ENCODE peak calls at places on chromosomes 13 and 19, in four cellular contexts. B is HL-60, R is GM12878, A is K562. P is an unnamed sample.

GRCh38 chr13:85445534-85445933 is 353.7 kb downstream of the SLITRK6 start:
- DNase-seq in A (no peak), B (no peak), R (no peak), P (no peak)

GRCh38 chr19:12936582-12936981 is 1.8 kb upstream of the CALR start:
- DNase-seq in R (no peak), B (peak; percentile 69), A (no peak), P (no peak)

GRCh38 chr13:24348385-24348784 is 39.0 kb downstream of the C1QTNF9 start:
- DNase-seq in A (no peak), R (no peak), B (no peak), P (no peak)

GRCh38 chr13:100403675-100404074 is 184.9 kb downstream of the GGACT start:
- DNase-seq in R (no peak), A (no peak), B (no peak), P (no peak)

GRCh38 chr13:48492123-48493075 is 40.5 kb downstream of the RCBTB2 start:
- DNase-seq in B (peak; percentile 70), R (peak; percentile 98), A (no peak), P (no peak)

GRCh38 chr19:51138549-51138979 is 3.5 kb upstream of the SIGLEC7 start:
- DNase-seq in A (no peak), R (no peak), B (peak; percentile 82), P (no peak)

GRCh38 chr13:77986699-77987098 is 68.1 kb upstream of the EDNRB start:
- DNase-seq in A (no peak), R (no peak), B (no peak), P (no peak)

GRCh38 chr13:28574617-28575142 is 79.8 kb upstream of the FLT1 start:
- DNase-seq in R (peak; percentile 25), A (peak; percentile 77), B (peak; percentile 82), P (no peak)

GRCh38 chr13:84400711-84401110 is 518.4 kb upstream of the SLITRK1 start:
- DNase-seq in A (no peak), R (no peak), B (no peak), P (no peak)

GRCh38 chr19:6752257-6753177 is 13.0 kb downstream of the TRIP10 start:
- DNase-seq in R (no peak), A (peak; percentile 32), B (no peak), P (no peak)

GRCh38 chr19:42421591-42422031 is 5.6 kb downstream of the LIPE start:
- DNase-seq in R (no peak), A (no peak), B (no peak), P (no peak)

GRCh38 chr13:113216165-113217056 is 7.0 kb downstream of the CUL4A start:
- DNase-seq in B (no peak), A (no peak), R (no peak), P (no peak)

GRCh38 chr13:77300176-77301141 is 26.4 kb downstream of the MYCBP2 start:
- DNase-seq in A (no peak), B (peak; percentile 31), R (no peak), P (no peak)

GRCh38 chr19:14318873-14319272 is 62.4 kb upstream of the ADGRE5 start:
- DNase-seq in B (no peak), R (no peak), A (peak; percentile 57), P (no peak)

GRCh38 chr13:112587359-112587766 is 590 bp downstream of the TUBGCP3 start:
- DNase-seq in R (no peak), A (peak; percentile 87), B (peak; percentile 68), P (peak; percentile 69)

GRCh38 chr19:33294058-33294798 is 8.1 kb downstream of the CEBPA start:
- DNase-seq in B (no peak), A (no peak), R (no peak), P (no peak)

GRCh38 chr19:55136399-55137102 is 12.5 kb downstream of the TNNT1 start:
- DNase-seq in B (no peak), R (no peak), A (no peak), P (no peak)

GRCh38 chr19:6248856-6249255 is 30.9 kb downstream of the MLLT1 start:
- DNase-seq in B (no peak), A (no peak), R (no peak), P (no peak)

GRCh38 chr13:90640976-90641375 is 706.5 kb upstream of the MIR17HG start:
- DNase-seq in A (no peak), R (no peak), B (no peak), P (no peak)

GRCh38 chr13:64767054-64767453 is 2463.1 kb downstream of the PCDH9 start:
- DNase-seq in B (no peak), A (no peak), R (no peak), P (no peak)

GRCh38 chr19:39544201-39544903 is 4.4 kb upstream of the EID2 start:
- DNase-seq in A (no peak), B (no peak), R (no peak), P (no peak)

GRCh38 chr13:27619711-27620376 is 485 bp downstream of the LNX2 start:
- DNase-seq in A (no peak), B (no peak), R (no peak), P (peak; percentile 37)

GRCh38 chr13:114064516-114065140 is 67.8 kb downstream of the RASA3 start:
- DNase-seq in R (no peak), B (no peak), A (peak; percentile 19), P (no peak)

GRCh38 chr13:111011899-111012298 is 97.0 kb upstream of the ANKRD10 start:
- DNase-seq in B (no peak), A (no peak), R (no peak), P (no peak)

GRCh38 chr13:89923731-89924130 is 1423.8 kb upstream of the MIR17HG start:
- DNase-seq in A (no peak), R (no peak), B (no peak), P (no peak)

GRCh38 chr13:105608132-105608531 is 927.3 kb downstream of the EFNB2 start:
- DNase-seq in A (no peak), R (no peak), B (no peak), P (no peak)

GRCh38 chr13:42720116-42720857 is 61.1 kb upstream of the FAM216B start:
- DNase-seq in R (peak; percentile 13), B (peak; percentile 88), A (no peak), P (no peak)

GRCh38 chr13:71408416-71408815 is 458.6 kb downstream of the DACH1 start:
- DNase-seq in R (no peak), B (no peak), A (no peak), P (no peak)

GRCh38 chr13:57345526-57345925 is 178.5 kb downstream of the PRR20E start:
- DNase-seq in R (no peak), A (no peak), B (no peak), P (no peak)

GRCh38 chr13:59409651-59410200 is 754.0 kb downstream of the DIAPH3 start:
- DNase-seq in A (no peak), B (no peak), R (no peak), P (no peak)

GRCh38 chr13:46795321-46795720 is 1.6 kb downstream of the ESD start:
- DNase-seq in A (no peak), B (no peak), R (no peak), P (no peak)

GRCh38 chr19:898663-899062 is 5.4 kb downstream of the RNU6-9 start:
- DNase-seq in R (no peak), B (no peak), A (no peak), P (no peak)

GRCh38 chr19:45473366-45474190 is 5.8 kb downstream of the FOSB start:
- DNase-seq in A (no peak), R (no peak), B (no peak), P (no peak)
- TF ChIP-seq SPI1 in A (no peak), R (no peak), B (no peak), P (no peak)

DNA sequence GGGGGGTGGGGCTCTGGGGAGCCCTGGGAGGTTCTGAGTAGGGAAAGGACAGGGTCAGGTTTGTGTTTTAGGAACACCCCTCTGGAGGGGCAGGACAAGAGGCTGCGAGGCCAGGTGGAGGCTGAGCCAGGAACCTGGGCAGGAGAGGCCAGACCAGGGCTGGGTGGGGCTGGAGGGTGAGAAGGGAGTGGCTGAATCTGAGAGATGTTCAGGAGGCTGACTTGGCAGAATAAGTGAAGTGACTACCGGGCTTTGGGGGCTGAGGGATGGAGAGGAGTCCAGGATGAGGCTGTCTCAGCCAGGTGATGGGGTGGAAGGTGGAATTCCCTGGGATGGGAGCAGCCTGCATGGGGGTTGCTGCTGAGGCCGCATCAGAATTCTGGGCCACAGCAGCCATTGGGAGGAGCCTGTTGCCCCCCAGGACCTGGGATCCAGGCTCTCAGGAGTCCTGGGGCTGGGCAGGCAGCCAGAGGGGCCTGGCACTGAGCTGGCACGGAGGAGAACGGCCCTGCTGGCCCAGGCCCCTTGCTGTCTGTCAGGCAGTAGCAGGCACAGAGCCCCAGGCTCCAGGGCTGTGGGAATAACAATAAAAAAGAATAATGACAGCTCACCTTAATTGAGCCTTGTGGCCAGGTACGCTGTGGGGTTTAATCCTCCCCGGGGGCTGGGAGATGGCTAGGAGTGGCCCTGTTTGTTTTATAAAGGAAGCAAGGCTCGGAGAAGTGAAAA is 3.3 kb downstream of the PPP5C start:
- DNase-seq in R (no peak), A (no peak), B (no peak), P (no peak)
- TF ChIP-seq SPI1 in R (no peak), A (no peak), B (no peak), P (no peak)

GRCh38 chr19:46226438-46226973 is 3.0 kb upstream of the IGFL1 start:
- DNase-seq in B (no peak), A (no peak), R (no peak), P (no peak)
- TF ChIP-seq SPI1 in B (no peak), A (no peak), R (no peak), P (no peak)

GRCh38 chr19:5036733-5037681 is 68.1 kb downstream of the KDM4B start:
- DNase-seq in B (no peak), R (no peak), A (no peak), P (no peak)
- TF ChIP-seq SPI1 in B (no peak), R (no peak), A (no peak), P (no peak)

DNA sequence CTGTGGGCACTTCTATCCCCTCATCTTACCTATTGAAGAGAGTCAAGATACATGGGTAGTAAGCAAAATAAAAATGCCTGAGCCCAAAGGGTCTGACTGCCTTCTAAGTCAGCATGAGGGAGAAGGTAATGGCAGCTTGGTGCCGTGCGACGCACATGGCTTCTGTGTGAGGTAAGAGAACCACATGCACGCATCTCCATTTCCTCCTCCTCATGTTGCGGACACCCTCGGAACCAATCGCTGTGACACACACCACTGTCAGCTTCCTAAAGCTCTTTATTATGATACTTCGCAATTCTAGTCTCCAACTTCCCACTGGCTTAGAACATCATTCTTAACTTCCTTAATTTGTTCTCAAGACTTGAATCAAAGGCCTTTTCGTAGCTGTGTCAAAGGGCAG is 170.2 kb downstream of the OXGR1 start:
- DNase-seq in R (no peak), A (no peak), B (no peak), P (no peak)
- TF ChIP-seq SPI1 in R (no peak), A (no peak), B (no peak), P (no peak)

GRCh38 chr13:107928762-107929161 is 286.6 kb downstream of the LIG4 start:
- DNase-seq in R (no peak), B (no peak), A (no peak), P (no peak)

GRCh38 chr13:107927557-107927956 is 287.8 kb downstream of the LIG4 start:
- DNase-seq in B (no peak), R (no peak), A (no peak), P (no peak)
- TF ChIP-seq SPI1 in B (no peak), R (no peak), A (no peak), P (no peak)

P was measured in GM12891.